ENCODE peak calls at places on chromosomes 12 and 14, in four cellular contexts. U is psoas muscle, L is adrenal gland, P is heart left ventricle. R is an unnamed sample.

GRCh38 chr12:52245259-52245961 is 12.4 kb downstream of the KRT7 start:
- DNase-seq in U (peak; percentile 67), L (no peak), P (no peak), R (peak; percentile 77)

GRCh38 chr12:52506858-52507715 is 13.1 kb downstream of the KRT5 start:
- DNase-seq in U (no peak), L (no peak), P (no peak), R (no peak)

GRCh38 chr14:87409401-87409800 is 583.6 kb downstream of the GALC start:
- DNase-seq in U (no peak), L (no peak), P (no peak), R (no peak)

GRCh38 chr12:108337235-108338223 is 1.6 kb downstream of the CMKLR1 start:
- DNase-seq in U (no peak), L (peak; percentile 38), P (no peak), R (no peak)

GRCh38 chr14:79419571-79420327 is 791.6 kb downstream of the DIO2 start:
- DNase-seq in U (no peak), L (no peak), P (no peak), R (no peak)

GRCh38 chr12:16972923-16973770 is 367.2 kb upstream of the LMO3 start:
- DNase-seq in U (no peak), L (no peak), P (no peak), R (no peak)

GRCh38 chr12:104521731-104522130 is 65.0 kb downstream of the CHST11 start:
- DNase-seq in U (no peak), L (peak; percentile 55), P (no peak), R (no peak)

GRCh38 chr12:79677667-79678066 is 13.1 kb downstream of the PAWR start:
- DNase-seq in U (no peak), L (no peak), P (no peak), R (no peak)

GRCh38 chr14:94388027-94388895 is at the start of gene SERPINA1:
- DNase-seq in U (no peak), L (no peak), P (no peak), R (peak; percentile 46)

GRCh38 chr14:74462993-74463392 is 30.1 kb downstream of the NPC2 start:
- DNase-seq in U (no peak), L (no peak), P (no peak), R (no peak)

GRCh38 chr12:12081836-12082497 is 11.2 kb downstream of the BCL2L14 start:
- DNase-seq in U (no peak), L (no peak), P (no peak), R (no peak)

GRCh38 chr14:100645986-100646314 is 58.7 kb upstream of the BEGAIN start:
- DNase-seq in U (no peak), L (no peak), P (no peak), R (no peak)

GRCh38 chr14:34718750-34719304 is 4.4 kb upstream of the CFL2 start:
- DNase-seq in U (no peak), L (no peak), P (no peak), R (no peak)

GRCh38 chr12:118680361-118680963 is 300.9 kb upstream of the SRRM4 start:
- DNase-seq in U (no peak), L (no peak), P (peak; percentile 62), R (peak; percentile 21)

GRCh38 chr14:100645200-100645985 is 58.2 kb upstream of the BEGAIN start:
- DNase-seq in U (peak; percentile 82), L (peak; percentile 94), P (peak; percentile 83), R (peak; percentile 94)

GRCh38 chr14:23300687-23301223 is 1.9 kb downstream of the PPP1R3E start:
- DNase-seq in U (peak; percentile 82), L (peak; percentile 65), P (peak; percentile 73), R (peak; percentile 28)

GRCh38 chr14:33062881-33063280 is 124.2 kb downstream of the NPAS3 start:
- DNase-seq in U (no peak), L (no peak), P (no peak), R (no peak)

GRCh38 chr14:66395300-66395699 is 90.9 kb upstream of the CCDC196 start:
- DNase-seq in U (no peak), L (no peak), P (no peak), R (no peak)

GRCh38 chr12:103915306-103915705 is 14.9 kb upstream of the HSP90B1 start:
- DNase-seq in U (no peak), L (no peak), P (no peak), R (no peak)

GRCh38 chr14:105313381-105314286 is 914 bp upstream of the PACS2 start:
- DNase-seq in U (peak; percentile 73), L (peak; percentile 47), P (no peak), R (peak; percentile 32)

GRCh38 chr14:105315941-105316562 is 1.5 kb downstream of the PACS2 start:
- DNase-seq in U (no peak), L (no peak), P (no peak), R (no peak)

GRCh38 chr14:105315211-105315721 is 718 bp downstream of the PACS2 start:
- DNase-seq in U (peak; percentile 70), L (peak; percentile 53), P (no peak), R (peak; percentile 65)

GRCh38 chr14:105312973-105313372 is 1.6 kb upstream of the PACS2 start:
- DNase-seq in U (no peak), L (no peak), P (no peak), R (no peak)

GRCh38 chr14:105314287-105315185 is at the start of gene PACS2:
- DNase-seq in U (peak; percentile 88), L (peak; percentile 67), P (peak; percentile 82), R (peak; percentile 81)
- H3K4me1 ChIP-seq in U (peaks cover 24% of the 10 kb centered on the region), L (peaks cover 38% of the 10 kb centered on the region), P (peaks cover 31% of the 10 kb centered on the region), R (peaks cover 47% of the 10 kb centered on the region)

GRCh38 chr12:93766802-93767523 is 89.8 kb downstream of the CRADD start:
- DNase-seq in U (no peak), L (peak; percentile 51), P (peak; percentile 54), R (peak; percentile 20)
- TF ChIP-seq CTCF in U (peak; percentile 63), L (peak; percentile 58), P (peak; percentile 38), R (peak; percentile 36)

GRCh38 chr14:99596071-99596627 is 7.9 kb downstream of the CCDC85C start:
- DNase-seq in U (no peak), L (peak; percentile 84), P (no peak), R (peak; percentile 81)

GRCh38 chr14:99595034-99595433 is 9.0 kb downstream of the CCDC85C start:
- DNase-seq in U (no peak), L (no peak), P (no peak), R (no peak)

GRCh38 chr14:99597911-99598600 is 6.0 kb downstream of the CCDC85C start:
- DNase-seq in U (no peak), L (no peak), P (no peak), R (no peak)

GRCh38 chr14:99595524-99595923 is 8.5 kb downstream of the CCDC85C start:
- DNase-seq in U (no peak), L (no peak), P (no peak), R (no peak)

GRCh38 chr14:99596772-99597171 is 7.2 kb downstream of the CCDC85C start:
- DNase-seq in U (no peak), L (no peak), P (no peak), R (no peak)
- H3K4me3 ChIP-seq in U (no peak overlapping the region), L (no peak overlapping the region), P (no peak overlapping the region), R (no peak overlapping the region)

GRCh38 chr12:45975506-45975905 is 14.9 kb downstream of the SCAF11 start:
- DNase-seq in U (no peak), L (no peak), P (no peak), R (no peak)

GRCh38 chr12:45978108-45978507 is 12.3 kb downstream of the SCAF11 start:
- DNase-seq in U (no peak), L (no peak), P (no peak), R (no peak)

GRCh38 chr12:45973526-45973925 is 16.8 kb downstream of the SCAF11 start:
- DNase-seq in U (no peak), L (no peak), P (no peak), R (no peak)

GRCh38 chr12:45974171-45974719 is 16.1 kb downstream of the SCAF11 start:
- DNase-seq in U (no peak), L (no peak), P (no peak), R (no peak)

GRCh38 chr12:45974883-45975282 is 15.5 kb downstream of the SCAF11 start:
- DNase-seq in U (no peak), L (no peak), P (no peak), R (no peak)
- H3K4me1 ChIP-seq in U (peaks cover 81% of the 10 kb centered on the region), L (peaks cover 72% of the 10 kb centered on the region), P (peaks cover 16% of the 10 kb centered on the region), R (peaks cover 63% of the 10 kb centered on the region)

GRCh38 chr12:110279976-110280783 is 867 bp upstream of the ATP2A2 start:
- DNase-seq in U (peak; percentile 73), L (peak; percentile 56), P (peak; percentile 69), R (peak; percentile 51)
- TF ChIP-seq CTCF in U (no peak), L (no peak), P (no peak), R (no peak)

GRCh38 chr14:69485701-69486100 is 1.2 kb downstream of the PLEKHD1 start:
- DNase-seq in U (no peak), L (no peak), P (no peak), R (no peak)

GRCh38 chr14:69481815-69482568 is 2.5 kb upstream of the PLEKHD1 start:
- DNase-seq in U (no peak), L (no peak), P (no peak), R (no peak)

GRCh38 chr14:69485261-69485660 is 733 bp downstream of the PLEKHD1 start:
- DNase-seq in U (no peak), L (no peak), P (no peak), R (no peak)

GRCh38 chr14:69483765-69484443 is 624 bp upstream of the PLEKHD1 start:
- DNase-seq in U (peak; percentile 90), L (peak; percentile 47), P (no peak), R (peak; percentile 41)

DNA sequence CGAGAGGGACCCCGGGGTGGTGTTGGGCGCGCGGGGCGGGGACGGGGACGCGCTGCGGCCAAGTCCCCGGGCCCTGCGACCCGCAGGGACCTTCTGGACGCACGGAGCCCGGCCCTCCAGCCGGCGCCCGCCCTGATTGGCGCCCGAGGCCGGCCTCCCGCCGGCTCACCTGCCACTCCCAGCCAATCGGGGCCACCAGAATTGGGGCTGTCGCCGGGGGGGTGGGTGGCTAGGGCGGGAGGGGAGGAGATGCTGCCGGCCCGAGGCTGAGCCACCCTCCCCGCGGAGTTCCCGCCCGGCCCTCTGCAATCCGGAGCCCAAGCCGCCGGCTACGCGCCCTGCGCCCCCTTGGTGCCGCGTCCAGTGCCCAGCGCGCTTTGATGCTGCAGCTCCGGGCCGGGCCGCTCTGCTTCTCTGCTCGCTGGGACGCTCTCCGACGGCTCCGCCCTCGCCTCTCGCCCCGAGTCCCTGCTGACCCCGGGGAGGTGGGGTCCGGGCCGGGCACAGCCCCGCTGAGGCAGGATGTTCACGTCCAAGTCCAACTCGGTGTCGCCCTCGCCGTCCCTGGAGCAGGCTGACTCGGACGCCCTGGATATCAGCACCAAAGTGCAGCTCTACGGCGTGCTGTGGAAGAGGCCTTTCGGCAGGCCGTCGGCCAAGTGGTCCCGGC is at the start of gene PLEKHD1:
- DNase-seq in U (no peak), L (no peak), P (no peak), R (peak; percentile 22)
- H3K4me3 ChIP-seq in U (peak within 1 kb of the TSS; percentile 58), L (no peak within 1 kb of the TSS), P (peak within 1 kb of the TSS; percentile 39), R (peak within 1 kb of the TSS; percentile 4)

GRCh38 chr12:27614866-27615265 is 81.4 kb upstream of the REP15 start:
- DNase-seq in U (no peak), L (no peak), P (no peak), R (no peak)
- H3K4me1 ChIP-seq in U (peaks cover 20% of the 10 kb centered on the region), L (peaks cover 30% of the 10 kb centered on the region), P (peaks cover 48% of the 10 kb centered on the region), R (peaks cover 20% of the 10 kb centered on the region)